ENCODE peak calls at places on chromosome 20, in five cellular contexts. Y is ovary, J is GM23338, C is OCI-LY7, K is brain microvascular endothelial cell. G is an unnamed sample. For H3K36me3, the result is how much of the 10 kb centered on the place peaks cover.

GRCh38 chr20:6583134-6583738 is 184.2 kb upstream of the BMP2 start:
- DNase-seq in Y (no peak), J (peak), C (peak), K (peak), G (peak)

GRCh38 chr20:55616367-55616766 is 389.0 kb downstream of the CBLN4 start:
- DNase-seq in Y (no peak), J (no peak), C (no peak), K (no peak), G (no peak)

GRCh38 chr20:58229198-58229802 is 847 bp upstream of the ANKRD60 start:
- DNase-seq in Y (no peak), J (peak), C (no peak), K (no peak), G (no peak)

GRCh38 chr20:7841291-7841966 is 98.8 kb downstream of the HAO1 start:
- DNase-seq in Y (no peak), J (no peak), C (no peak), K (peak), G (peak)

GRCh38 chr20:14921546-14921945 is 584.1 kb upstream of the FLRT3 start:
- DNase-seq in Y (no peak), J (no peak), C (no peak), K (no peak), G (peak)

GRCh38 chr20:38859070-38859690 is 53.7 kb downstream of the PPP1R16B start:
- DNase-seq in Y (no peak), J (no peak), C (peak), K (no peak), G (no peak)

GRCh38 chr20:14691994-14692393 is 354.6 kb upstream of the FLRT3 start:
- DNase-seq in Y (no peak), J (no peak), C (no peak), K (no peak), G (peak)

GRCh38 chr20:59382907-59383306 is 82.5 kb downstream of the EDN3 start:
- DNase-seq in Y (no peak), J (no peak), C (no peak), K (no peak), G (no peak)

GRCh38 chr20:59221049-59221748 is 57.6 kb downstream of the ZNF831 start:
- DNase-seq in Y (no peak), J (peak), C (no peak), K (no peak), G (peak)

GRCh38 chr20:47663354-47664067 is 121.8 kb downstream of the SULF2 start:
- DNase-seq in Y (peak), J (peak), C (peak), K (peak), G (peak)

GRCh38 chr20:48717095-48717958 is 110.5 kb downstream of the PREX1 start:
- DNase-seq in Y (no peak), J (no peak), C (peak), K (no peak), G (no peak)

GRCh38 chr20:46701556-46701955 is 7.9 kb upstream of the SLC2A10 start:
- DNase-seq in Y (no peak), J (no peak), C (no peak), K (no peak), G (no peak)

GRCh38 chr20:39453890-39454289 is 491.7 kb downstream of the DHX35 start:
- DNase-seq in Y (no peak), J (no peak), C (no peak), K (no peak), G (no peak)

GRCh38 chr20:37914672-37915433 is 11.9 kb downstream of the VSTM2L start:
- DNase-seq in Y (no peak), J (peak), C (peak), K (no peak), G (no peak)

GRCh38 chr20:38031957-38032356 is 1.3 kb downstream of the TTI1 start:
- DNase-seq in Y (no peak), J (no peak), C (no peak), K (no peak), G (no peak)

GRCh38 chr20:64003970-64004725 is 23.2 kb downstream of the PRPF6 start:
- DNase-seq in Y (no peak), J (no peak), C (no peak), K (no peak), G (no peak)

GRCh38 chr20:41572010-41572572 is 46.1 kb downstream of the CHD6 start:
- DNase-seq in Y (no peak), J (no peak), C (no peak), K (no peak), G (no peak)

GRCh38 chr20:48614593-48615274 is 213.1 kb downstream of the PREX1 start:
- DNase-seq in Y (no peak), J (no peak), C (no peak), K (no peak), G (peak)

GRCh38 chr20:58416832-58417231 is 27.8 kb downstream of the VAPB start:
- DNase-seq in Y (no peak), J (no peak), C (no peak), K (no peak), G (peak)

GRCh38 chr20:47099749-47100515 is 205.3 kb downstream of the EYA2 start:
- DNase-seq in Y (no peak), J (no peak), C (no peak), K (no peak), G (no peak)

GRCh38 chr20:41006126-41006935 is 22.3 kb upstream of the TOP1 start:
- DNase-seq in Y (no peak), J (peak), C (peak), K (no peak), G (no peak)

GRCh38 chr20:13995086-13995665 is at the start of gene MACROD2:
- DNase-seq in Y (peak), J (peak), C (no peak), K (peak), G (peak)

GRCh38 chr20:23205656-23206055 is 119.5 kb upstream of the CD93 start:
- DNase-seq in Y (no peak), J (peak), C (no peak), K (no peak), G (peak)

GRCh38 chr20:63536997-63537524 is at the start of gene PTK6:
- DNase-seq in Y (no peak), J (no peak), C (peak), K (no peak), G (peak)

GRCh38 chr20:1555952-1556351 is 1.6 kb downstream of the SIRPD start:
- DNase-seq in Y (no peak), J (no peak), C (no peak), K (no peak), G (no peak)
- TF ChIP-seq CTCF in Y (no peak), J (no peak), C (no peak), K (no peak), G (no peak)

DNA sequence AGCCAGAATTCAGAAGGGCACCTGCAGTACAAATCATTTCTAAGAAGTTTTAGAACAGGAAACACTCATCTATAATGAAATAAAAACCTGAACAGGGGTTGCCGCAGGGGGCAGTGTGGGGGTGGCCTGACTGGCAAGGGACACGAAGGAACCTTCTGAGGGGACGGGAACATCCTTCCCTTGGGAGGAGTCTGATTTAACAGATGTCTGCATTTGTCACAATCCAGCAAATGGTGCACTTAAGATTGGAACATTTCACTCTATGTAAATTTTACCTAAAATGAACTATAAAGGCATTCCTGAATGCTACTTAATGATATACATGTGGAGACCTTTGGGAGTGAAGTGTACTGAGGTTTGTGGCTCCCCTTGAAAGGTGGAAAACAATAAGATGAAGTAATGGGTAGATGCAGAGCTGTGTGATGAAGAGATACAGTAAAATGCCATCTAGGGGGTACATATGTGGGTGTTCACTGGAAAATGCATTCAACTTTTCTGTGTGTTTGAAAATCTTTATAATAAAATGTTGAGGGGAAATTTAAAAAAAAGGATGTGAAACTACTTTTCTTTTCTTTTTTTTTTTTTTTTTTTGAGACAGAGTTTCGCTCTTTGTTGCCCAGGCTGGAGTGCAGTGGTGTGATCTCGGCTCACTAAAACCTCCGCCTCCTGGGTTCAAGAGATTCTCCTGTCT is 89.5 kb downstream of the SNX5 start:
- DNase-seq in Y (no peak), J (no peak), C (peak), K (no peak), G (no peak)
- H3K4me3 ChIP-seq in Y (no peak), J (no peak), C (peak), K (no peak), G (no peak)

DNA sequence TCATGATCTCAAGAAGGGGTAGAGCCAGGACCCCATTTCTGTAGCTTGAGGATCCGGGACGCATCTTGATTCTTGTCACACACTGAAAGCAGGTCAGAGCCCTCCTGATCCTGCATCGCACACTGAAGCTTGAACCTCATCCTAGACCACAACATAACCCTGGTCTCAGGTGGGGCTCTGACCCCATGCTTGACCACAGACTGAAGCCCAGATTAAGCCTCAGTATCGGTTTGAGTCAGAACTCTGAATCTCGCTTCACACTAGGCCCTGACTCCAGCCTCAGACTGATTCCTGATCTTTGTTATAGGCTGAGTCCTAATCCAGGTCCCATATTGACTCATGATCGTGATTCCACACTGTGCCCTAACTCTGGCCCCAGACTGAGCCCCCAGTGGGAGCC is 8.5 kb upstream of the RSPO4 start:
- DNase-seq in Y (no peak), J (no peak), C (no peak), K (no peak), G (no peak)
- H3K36me3 ChIP-seq in Y (under half), J (under half), C (under half), K (under half), G (under half)

GRCh38 chr20:34129518-34130162 is 17.6 kb upstream of the EIF2S2 start:
- DNase-seq in Y (peak), J (peak), C (peak), K (peak), G (peak)
- TF ChIP-seq CTCF in Y (peak), J (peak), C (peak), K (peak), G (peak)

DNA sequence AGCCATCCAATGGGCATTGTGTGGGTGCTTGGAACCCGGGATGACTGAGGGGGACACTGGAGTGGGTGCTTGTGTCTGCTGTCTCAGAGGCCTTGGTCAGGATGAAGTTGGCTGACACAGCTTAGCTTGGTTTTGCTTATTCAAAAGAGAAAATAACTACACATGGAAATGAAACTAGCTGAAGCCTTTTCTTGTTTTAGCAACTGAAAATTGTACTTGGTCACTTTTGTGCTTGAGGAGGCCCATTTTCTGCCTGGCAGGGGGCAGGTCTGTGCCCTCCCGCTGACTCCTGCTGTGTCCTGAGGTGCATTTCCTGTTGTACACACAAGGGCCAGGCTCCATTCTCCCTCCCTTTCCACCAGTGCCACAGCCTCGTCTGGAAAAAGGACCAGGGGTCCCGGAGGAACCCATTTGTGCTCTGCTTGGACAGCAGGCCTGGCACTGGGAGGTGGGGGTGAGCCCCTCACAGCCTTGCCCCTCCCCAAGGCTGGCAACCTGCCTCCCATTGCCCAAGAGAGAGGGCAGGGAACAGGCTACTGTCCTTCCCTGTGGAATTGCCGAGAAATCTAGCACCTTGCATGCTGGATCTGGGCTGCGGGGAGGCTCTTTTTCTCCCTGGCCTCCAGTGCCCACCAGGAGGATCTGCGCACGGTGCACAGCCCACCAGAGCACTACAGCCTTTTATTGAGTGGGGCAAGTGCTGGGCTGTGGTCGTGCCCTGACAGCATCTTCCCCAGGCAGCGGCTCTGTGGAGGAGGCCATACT is 49.4 kb downstream of the PYGB start:
- DNase-seq in Y (no peak), J (no peak), C (no peak), K (no peak), G (no peak)
- H3K4me3 ChIP-seq in Y (no peak), J (no peak), C (no peak), K (no peak), G (no peak)

DNA sequence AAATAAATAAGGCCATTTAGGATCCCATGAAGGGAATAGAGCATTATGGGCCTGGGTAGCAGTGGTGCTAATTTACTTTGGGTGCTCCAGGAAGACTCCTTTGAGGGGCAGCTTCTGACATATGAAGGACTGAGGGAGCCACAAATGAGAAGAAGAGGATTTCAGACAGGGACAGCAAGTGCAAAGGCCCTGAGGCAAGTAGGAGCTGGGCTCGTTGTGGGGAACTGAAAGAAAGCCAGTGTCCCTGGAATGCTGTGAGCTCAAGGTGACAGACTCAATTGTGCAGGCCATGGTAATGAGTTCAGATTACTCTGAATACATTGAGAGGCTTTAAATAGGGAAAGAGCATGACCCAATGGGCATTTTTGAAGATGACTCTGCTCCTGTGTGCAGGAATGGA is 307.6 kb downstream of the TSHZ2 start:
- DNase-seq in Y (no peak), J (no peak), C (no peak), K (no peak), G (no peak)
- H3K36me3 ChIP-seq in Y (under half), J (under half), C (under half), K (under half), G (under half)

DNA sequence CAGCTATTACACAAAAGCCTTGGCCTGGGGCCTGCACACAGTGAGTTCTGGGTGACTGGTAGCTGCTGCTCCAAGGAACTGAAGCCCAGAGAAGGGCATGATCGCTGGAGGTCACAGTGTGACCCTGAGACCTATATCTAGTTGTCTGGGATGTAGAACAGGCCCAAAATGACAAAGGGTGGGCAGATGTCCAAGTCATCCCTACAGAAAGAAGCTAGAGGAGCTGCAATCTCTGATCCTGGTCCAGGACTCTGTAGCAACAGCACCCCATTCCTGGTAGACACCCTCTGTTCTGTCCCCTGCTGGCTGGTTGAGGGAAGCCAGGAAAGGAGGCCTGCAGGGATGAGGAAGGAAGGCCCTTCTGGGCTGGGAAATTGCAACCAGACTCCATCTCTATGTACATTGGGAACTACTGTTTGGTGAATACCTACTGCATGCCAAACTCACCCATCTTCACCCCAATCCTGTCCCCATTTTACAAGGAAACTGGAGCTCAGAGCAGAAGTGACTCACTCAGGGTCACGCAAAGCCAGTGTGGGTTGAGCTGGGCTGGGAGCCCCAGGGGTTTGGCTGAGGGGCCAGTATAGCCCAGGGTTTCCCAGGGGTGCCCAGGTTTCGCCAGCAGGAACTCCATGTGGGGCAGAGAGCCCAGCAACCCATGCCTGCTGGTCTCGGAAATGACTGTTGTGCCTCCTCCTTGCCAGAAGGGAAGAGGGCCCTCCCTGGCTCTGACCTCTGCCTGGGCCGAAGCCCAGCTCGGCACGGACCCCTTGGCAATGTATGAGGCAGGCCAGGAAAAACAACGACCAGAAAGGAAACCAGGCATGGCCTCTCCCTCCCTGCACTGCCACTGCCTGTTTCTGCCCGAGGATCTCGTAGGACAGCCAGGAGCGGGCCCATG is 44.9 kb upstream of the TLDC2 start:
- DNase-seq in Y (peak), J (peak), C (no peak), K (no peak), G (no peak)
- TF ChIP-seq CTCF in Y (no peak), J (peak), C (peak), K (peak), G (peak)

DNA sequence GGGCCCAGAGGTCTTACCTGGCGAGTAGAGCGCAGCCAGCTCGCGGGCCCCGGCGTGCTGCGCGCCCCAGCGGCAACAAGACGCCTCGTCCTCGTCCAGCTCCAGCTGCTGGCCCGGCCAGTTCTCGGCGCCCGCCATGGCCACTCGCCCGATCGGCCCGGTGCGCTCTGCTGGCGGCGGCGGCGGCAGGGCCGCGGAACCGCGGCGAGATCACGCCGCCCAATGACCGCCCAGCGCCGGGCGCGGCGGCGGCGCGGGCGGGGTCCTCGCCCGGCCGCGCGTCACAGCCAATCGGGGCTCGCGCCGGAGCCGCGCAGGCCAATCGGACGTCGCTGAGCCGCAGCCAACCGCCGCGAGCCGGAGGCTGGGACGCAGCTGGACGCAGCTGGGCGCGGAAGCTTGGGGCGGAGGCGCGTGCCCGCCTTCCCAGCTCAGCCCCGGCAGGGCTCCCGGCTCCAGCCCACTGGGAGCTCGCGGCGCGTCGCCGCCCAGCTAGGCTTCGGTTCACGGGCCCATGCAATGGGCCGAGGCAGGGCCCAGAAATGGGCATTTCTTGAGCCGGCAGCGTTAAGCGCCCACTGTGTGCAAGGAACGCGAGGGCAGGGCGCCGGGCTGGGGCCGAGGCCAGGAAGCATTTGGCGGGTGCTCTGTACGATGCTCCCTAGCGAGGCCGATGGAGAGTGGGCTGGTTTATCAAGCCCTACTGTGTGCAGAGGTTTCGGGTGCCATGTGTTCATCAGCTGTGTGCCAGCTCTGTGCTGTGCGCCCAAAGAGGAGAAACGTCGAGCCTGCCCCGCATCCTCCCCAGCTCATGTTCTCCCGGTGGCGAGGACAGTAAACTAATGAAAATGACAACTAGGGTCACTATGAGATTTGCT is at the start of gene PEDS1:
- DNase-seq in Y (peak), J (peak), C (peak), K (peak), G (peak)
- H3K4me3 ChIP-seq in Y (peak), J (peak), C (peak), K (peak), G (peak)

GRCh38 chr20:18154342-18154741 is 16.7 kb downstream of the KAT14 start:
- DNase-seq in Y (no peak), J (no peak), C (no peak), K (no peak), G (no peak)
- H3K36me3 ChIP-seq in Y (under half), J (under half), C (half or more), K (under half), G (under half)

DNA sequence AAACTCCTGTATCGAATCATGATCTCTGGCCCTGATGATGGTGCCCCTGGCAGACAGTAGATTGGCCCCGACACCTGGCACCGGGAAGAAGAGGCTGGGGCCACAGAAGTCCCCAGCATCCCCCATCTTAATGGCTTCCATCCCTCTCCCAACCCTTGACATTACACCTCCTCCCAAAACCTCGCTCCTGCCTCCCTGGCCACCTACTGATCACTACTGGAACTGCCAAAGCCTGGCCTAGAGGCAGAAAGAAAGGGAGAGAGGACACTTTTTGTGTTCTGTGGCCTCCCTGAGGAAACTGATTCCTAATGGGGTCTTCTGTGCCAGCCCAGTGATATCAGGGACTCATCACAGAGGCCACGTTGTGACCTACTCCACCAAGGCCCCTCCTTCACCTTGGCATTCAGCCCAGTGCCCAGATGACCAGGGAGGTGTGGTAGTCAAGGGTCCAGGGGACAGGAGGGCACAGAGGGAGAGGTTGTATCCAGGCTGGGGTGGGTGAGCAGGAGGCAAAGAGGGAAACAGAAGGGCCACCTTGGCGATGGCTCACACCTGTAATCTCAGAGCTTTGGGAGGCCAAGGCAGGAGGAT is 6.1 kb downstream of the C20orf173 start:
- DNase-seq in Y (no peak), J (peak), C (peak), K (no peak), G (peak)
- TF ChIP-seq CTCF in Y (no peak), J (peak), C (peak), K (peak), G (peak)